ENCODE peak calls at places on chromosomes 11 and 22, in eight cellular contexts. C, L, D, E, M, G, N and S are unnamed samples.

GRCh38 chr11:134792044-134792443 is 380.0 kb upstream of the B3GAT1 start:
- DNase-seq in C (no peak), L (no peak), D (no peak), E (no peak), M (no peak), G (no peak), N (no peak), S (no peak)

GRCh38 chr11:14623036-14623435 is 20.6 kb upstream of the PDE3B start:
- DNase-seq in C (no peak), L (no peak), D (no peak), E (no peak), M (peak), G (no peak), N (no peak), S (no peak)

GRCh38 chr11:113458189-113458588 is 17.0 kb downstream of the DRD2 start:
- DNase-seq in C (no peak), L (no peak), D (no peak), E (no peak), M (no peak), G (no peak), N (no peak), S (no peak)

GRCh38 chr22:48780597-48781277 is 1046.9 kb downstream of the BRD1 start:
- DNase-seq in C (no peak), L (no peak), D (no peak), E (no peak), M (no peak), G (peak), N (no peak), S (no peak)

GRCh38 chr22:46797355-46797754 is 34.9 kb downstream of the TBC1D22A start:
- DNase-seq in C (peak), L (peak), D (peak), E (peak), M (peak), G (no peak), N (peak), S (no peak)

GRCh38 chr11:96067160-96067559 is 143.3 kb upstream of the MTMR2 start:
- DNase-seq in C (no peak), L (no peak), D (no peak), E (no peak), M (no peak), G (no peak), N (no peak), S (no peak)

GRCh38 chr11:80330302-80330701 is 889.5 kb upstream of the TENM4 start:
- DNase-seq in C (peak), L (no peak), D (no peak), E (no peak), M (no peak), G (no peak), N (no peak), S (no peak)

GRCh38 chr22:24400726-24401596 is 26.4 kb upstream of the ADORA2A start:
- DNase-seq in C (no peak), L (peak), D (no peak), E (peak), M (no peak), G (no peak), N (no peak), S (no peak)

GRCh38 chr11:65288706-65289536 is 25.7 kb upstream of the CDC42EP2 start:
- DNase-seq in C (peak), L (no peak), D (no peak), E (no peak), M (no peak), G (no peak), N (no peak), S (no peak)

GRCh38 chr11:62124186-62125113 is 639 bp downstream of the INCENP start:
- DNase-seq in C (peak), L (peak), D (no peak), E (no peak), M (peak), G (no peak), N (peak), S (no peak)

GRCh38 chr22:49564054-49564453 is 263.6 kb downstream of the BRD1 start:
- DNase-seq in C (no peak), L (no peak), D (no peak), E (no peak), M (no peak), G (no peak), N (no peak), S (no peak)

GRCh38 chr22:43014062-43014875 is 680 bp downstream of the PACSIN2 start:
- DNase-seq in C (no peak), L (peak), D (peak), E (peak), M (peak), G (no peak), N (peak), S (peak)

GRCh38 chr11:7955191-7955590 is 10.1 kb downstream of the NLRP10 start:
- DNase-seq in C (no peak), L (no peak), D (no peak), E (no peak), M (no peak), G (no peak), N (no peak), S (no peak)

GRCh38 chr11:19498986-19499669 is 213.5 kb upstream of the NAV2 start:
- DNase-seq in C (no peak), L (no peak), D (no peak), E (peak), M (no peak), G (no peak), N (no peak), S (no peak)

GRCh38 chr11:134086376-134086775 is 17.5 kb downstream of the JAM3 start:
- DNase-seq in C (no peak), L (no peak), D (no peak), E (no peak), M (no peak), G (no peak), N (no peak), S (no peak)

GRCh38 chr22:49179886-49180682 is 647.6 kb downstream of the BRD1 start:
- DNase-seq in C (no peak), L (no peak), D (no peak), E (no peak), M (no peak), G (no peak), N (no peak), S (no peak)

GRCh38 chr11:122981388-122982264 is at the start of gene BSX:
- DNase-seq in C (peak), L (peak), D (no peak), E (peak), M (peak), G (no peak), N (peak), S (peak)

GRCh38 chr11:21556936-21557335 is 635.9 kb upstream of the ANO5 start:
- DNase-seq in C (no peak), L (no peak), D (no peak), E (no peak), M (no peak), G (no peak), N (no peak), S (no peak)

GRCh38 chr11:88300888-88301477 is 36.6 kb downstream of the CTSC start:
- DNase-seq in C (no peak), L (peak), D (no peak), E (no peak), M (peak), G (no peak), N (no peak), S (no peak)

GRCh38 chr11:85709983-85710382 is 24.0 kb upstream of the CCDC89 start:
- DNase-seq in C (no peak), L (no peak), D (no peak), E (no peak), M (no peak), G (no peak), N (no peak), S (no peak)

GRCh38 chr11:123799438-123799837 is 6.7 kb downstream of the OR6M1 start:
- DNase-seq in C (no peak), L (no peak), D (no peak), E (no peak), M (no peak), G (no peak), N (no peak), S (no peak)

DNA sequence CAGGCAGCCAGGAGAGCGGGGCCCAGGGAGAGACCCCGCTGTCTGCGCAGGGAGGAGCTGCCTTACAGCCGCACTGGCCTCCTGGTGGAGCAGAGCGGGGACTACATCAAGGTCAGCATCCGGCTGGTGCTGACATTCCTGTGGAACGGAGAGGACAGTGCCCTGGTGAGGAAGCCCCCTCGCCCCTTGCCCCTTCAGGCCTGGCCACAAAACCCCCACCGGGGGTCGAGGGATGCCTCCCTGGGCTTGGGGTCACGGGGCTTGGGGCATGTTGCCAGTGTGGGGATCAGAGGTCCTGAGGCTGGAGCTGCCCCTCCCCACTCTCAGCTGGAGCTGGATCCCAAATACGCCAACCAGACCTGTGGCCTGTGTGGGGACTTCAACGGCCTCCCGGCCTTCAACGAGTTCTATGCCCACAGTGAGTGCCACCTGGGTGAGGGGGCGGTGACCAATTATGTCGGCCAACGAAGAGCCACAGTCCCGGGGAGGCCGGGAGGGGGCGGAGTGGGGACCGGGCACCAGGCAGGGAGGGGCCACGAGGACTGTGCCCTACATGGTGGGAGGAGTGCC is 4.2 kb downstream of the MUC5B start:
- DNase-seq in C (no peak), L (no peak), D (no peak), E (no peak), M (peak), G (no peak), N (no peak), S (no peak)
- TF ChIP-seq CTCF in C (no peak), L (no peak), D (no peak), E (peak), M (no peak), G (no peak), N (peak), S (peak)

GRCh38 chr22:35380537-35381423 is at the start of gene HMOX1:
- DNase-seq in C (peak), L (peak), D (peak), E (peak), M (peak), G (peak), N (peak), S (peak)
- TF ChIP-seq CTCF in C (peak), L (no peak), D (no peak), E (peak), M (no peak), G (peak), N (peak), S (no peak)

DNA sequence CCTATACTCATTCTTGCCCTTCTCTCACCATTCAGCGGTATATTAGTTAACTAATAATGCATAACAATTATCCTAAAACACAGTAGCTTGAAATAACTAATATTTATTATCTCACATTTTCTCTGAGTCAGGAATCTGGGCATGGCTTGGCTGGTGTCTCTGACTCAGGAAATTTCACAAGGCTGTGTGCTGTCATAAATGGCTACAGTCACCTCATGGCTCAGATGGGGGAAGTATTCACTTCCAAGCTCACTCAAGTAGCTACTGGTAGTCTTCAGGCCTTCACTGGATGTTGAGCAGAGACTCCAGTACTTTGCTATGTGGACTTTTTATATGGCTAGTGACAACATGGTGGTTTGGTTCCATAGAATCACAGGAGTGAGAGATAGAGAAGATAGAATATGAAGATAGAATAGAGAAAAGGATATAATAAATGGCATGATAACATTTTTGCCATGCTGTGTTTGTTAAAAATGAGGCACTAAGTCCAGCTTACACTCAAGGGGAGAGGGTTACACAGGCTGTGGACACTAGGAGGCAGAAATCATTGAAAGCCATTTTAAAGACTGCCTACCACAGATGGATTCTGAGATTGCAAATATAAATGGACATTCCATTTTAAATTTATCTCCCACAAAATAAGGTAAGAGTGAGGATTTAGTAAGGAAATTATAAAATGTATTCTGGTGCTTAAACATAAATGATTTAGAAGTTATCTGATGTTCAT is 997.8 kb upstream of the CHORDC1 start:
- DNase-seq in C (peak), L (no peak), D (no peak), E (peak), M (no peak), G (no peak), N (no peak), S (no peak)
- TF ChIP-seq CTCF in C (no peak), L (no peak), D (no peak), E (no peak), M (peak), G (no peak), N (no peak), S (no peak)

DNA sequence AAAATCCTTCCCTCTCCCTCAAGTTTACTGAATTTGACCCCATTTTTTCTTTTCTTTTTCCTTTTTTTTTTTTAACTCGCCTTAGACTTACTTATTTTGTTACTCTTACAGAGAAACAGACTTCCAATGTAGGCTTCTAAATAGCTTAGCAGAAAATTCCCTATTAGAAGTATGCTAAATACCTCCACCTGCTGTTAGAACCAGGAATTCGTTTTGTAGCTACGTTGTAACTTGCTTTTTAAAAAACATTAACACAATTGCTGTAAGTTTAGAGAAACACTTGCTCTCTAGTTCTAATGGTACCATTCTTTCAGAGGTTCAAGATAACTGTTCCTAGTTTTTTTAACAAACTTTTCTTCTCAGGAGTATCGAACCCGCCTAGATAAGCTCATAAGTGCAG is 324.2 kb downstream of the DCDC1 start:
- DNase-seq in C (peak), L (peak), D (no peak), E (peak), M (peak), G (no peak), N (peak), S (no peak)
- TF ChIP-seq CTCF in C (no peak), L (peak), D (no peak), E (peak), M (peak), G (peak), N (peak), S (peak)

DNA sequence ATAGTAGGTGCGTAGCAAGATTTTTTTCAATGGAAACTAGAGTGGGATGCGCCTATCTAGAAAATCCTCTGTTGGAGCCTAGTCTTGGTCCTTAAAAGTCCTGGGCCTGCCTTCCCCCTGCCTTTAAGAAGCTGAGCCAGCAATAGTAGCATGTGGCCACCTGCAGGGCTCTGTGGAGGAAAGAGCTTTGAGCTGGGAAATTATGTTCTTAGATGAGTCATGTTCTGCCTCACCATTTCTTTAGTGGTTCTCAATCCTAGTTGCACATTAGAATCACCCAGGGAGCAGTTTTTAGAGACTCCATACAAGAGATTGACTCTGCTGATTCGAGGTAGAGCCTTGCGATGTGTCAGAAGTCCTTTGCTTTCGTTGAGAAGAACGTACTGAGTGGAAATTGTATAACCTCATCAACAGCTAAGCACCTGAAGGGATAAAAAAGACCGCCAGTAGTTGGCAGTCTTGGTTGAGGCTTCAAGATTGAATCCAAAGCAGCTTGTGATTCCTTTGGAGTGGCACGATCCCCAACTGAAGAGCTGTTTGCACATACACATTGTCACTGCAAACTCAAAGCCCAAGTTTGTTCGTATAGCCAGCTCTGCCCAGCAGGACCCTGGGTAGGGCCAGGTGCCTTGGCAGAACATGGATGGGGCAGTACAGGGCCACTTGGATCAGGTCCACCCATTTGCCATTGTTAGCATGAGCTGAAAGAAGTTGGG is 133.3 kb downstream of the COMMD9 start:
- DNase-seq in C (peak), L (no peak), D (no peak), E (peak), M (peak), G (no peak), N (no peak), S (no peak)
- TF ChIP-seq CTCF in C (no peak), L (no peak), D (no peak), E (peak), M (peak), G (no peak), N (no peak), S (no peak)

GRCh38 chr11:78633516-78634310 is 59.0 kb upstream of the NARS2 start:
- DNase-seq in C (no peak), L (no peak), D (no peak), E (no peak), M (no peak), G (no peak), N (no peak), S (no peak)

GRCh38 chr11:78635814-78636506 is 61.3 kb upstream of the NARS2 start:
- DNase-seq in C (no peak), L (no peak), D (no peak), E (no peak), M (no peak), G (no peak), N (no peak), S (no peak)

GRCh38 chr11:78630155-78630554 is 55.5 kb upstream of the NARS2 start:
- DNase-seq in C (no peak), L (no peak), D (no peak), E (no peak), M (no peak), G (no peak), N (no peak), S (no peak)

GRCh38 chr11:78630561-78631303 is 56.1 kb upstream of the NARS2 start:
- DNase-seq in C (peak), L (no peak), D (no peak), E (no peak), M (peak), G (no peak), N (no peak), S (no peak)
- TF ChIP-seq CTCF in C (no peak), L (no peak), D (no peak), E (peak), M (peak), G (no peak), N (peak), S (no peak)

DNA sequence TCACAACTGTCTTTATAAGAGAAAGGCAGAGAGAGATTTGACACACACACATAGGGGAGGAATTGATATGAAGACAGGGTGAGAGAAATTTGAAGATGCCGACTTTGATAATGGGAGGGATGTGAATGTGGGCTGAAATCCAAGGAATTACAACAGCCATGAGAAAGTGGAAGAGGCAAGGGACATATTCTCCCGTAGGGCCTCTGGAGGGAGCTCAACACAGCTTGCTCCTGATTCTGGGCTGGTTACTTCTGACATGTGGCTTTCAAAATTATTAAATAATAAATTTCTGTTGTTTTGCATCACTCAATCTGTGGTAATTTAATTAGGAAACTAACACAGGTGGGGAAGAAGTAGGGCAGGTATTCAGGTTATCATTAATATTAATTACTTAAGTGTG is 282.9 kb downstream of the LUZP2 start:
- DNase-seq in C (peak), L (no peak), D (no peak), E (no peak), M (peak), G (no peak), N (no peak), S (no peak)
- TF ChIP-seq CTCF in C (no peak), L (no peak), D (no peak), E (no peak), M (peak), G (no peak), N (no peak), S (no peak)

GRCh38 chr22:50694766-50695420 is 22.3 kb downstream of the SHANK3 start:
- DNase-seq in C (no peak), L (no peak), D (no peak), E (no peak), M (no peak), G (no peak), N (no peak), S (no peak)

GRCh38 chr22:50688448-50688847 is 15.8 kb downstream of the SHANK3 start:
- DNase-seq in C (no peak), L (no peak), D (no peak), E (no peak), M (no peak), G (no peak), N (no peak), S (peak)

GRCh38 chr22:50693462-50693861 is 20.8 kb downstream of the SHANK3 start:
- DNase-seq in C (no peak), L (no peak), D (no peak), E (no peak), M (no peak), G (no peak), N (no peak), S (no peak)

GRCh38 chr22:50694099-50694498 is 21.5 kb downstream of the SHANK3 start:
- DNase-seq in C (no peak), L (peak), D (no peak), E (peak), M (no peak), G (no peak), N (no peak), S (no peak)

GRCh38 chr22:50691521-50691920 is 18.9 kb downstream of the SHANK3 start:
- DNase-seq in C (peak), L (peak), D (no peak), E (peak), M (peak), G (no peak), N (peak), S (no peak)
- TF ChIP-seq CTCF in C (peak), L (peak), D (no peak), E (peak), M (peak), G (peak), N (peak), S (peak)